ENCODE peak calls at places on chromosomes 12 and 14, in eight cellular contexts. U is CD8-positive, alpha-beta T cell; W is GM12865; S is dorsolateral prefrontal cortex; E is type B pancreatic cell; D is WTC11; P is foreskin fibroblast; H is BE2C. O is an unnamed sample.

GRCh38 chr12:31523306-31523705 is 67.6 kb downstream of the DENND5B start:
- DNase-seq in H (no peak), P (no peak), D (no peak), S (no peak), W (no peak), E (no peak), U (no peak), O (no peak)

GRCh38 chr14:102095871-102096568 is 9.2 kb upstream of the HSP90AA1 start:
- DNase-seq in W (no peak), H (peak; percentile 30), P (no peak), S (no peak), U (no peak), D (no peak), E (no peak), O (no peak)

GRCh38 chr14:19993438-19993837 is 8.5 kb upstream of the OR4Q2 start:
- DNase-seq in E (no peak), D (no peak), S (no peak), P (no peak), H (no peak), W (no peak), U (no peak), O (no peak)

GRCh38 chr14:64388533-64389243 is 535 bp downstream of the MTHFD1 start:
- DNase-seq in D (peak; percentile 26), U (peak; percentile 17), H (peak; percentile 31), P (peak; percentile 16), S (peak; percentile 30), W (no peak), E (no peak), O (no peak)

GRCh38 chr12:27843714-27844245 is 63.7 kb upstream of the MANSC4 start:
- DNase-seq in P (no peak), S (no peak), D (no peak), U (no peak), H (no peak), W (no peak), E (no peak), O (no peak)

GRCh38 chr12:27975222-27976136 is 2.9 kb upstream of the PTHLH start:
- DNase-seq in S (no peak), P (no peak), D (peak; percentile 56), H (peak; percentile 36), E (peak; percentile 73), U (no peak), W (no peak), O (peak; percentile 18)

GRCh38 chr14:74238974-74239847 is at the start of gene VSX2:
- DNase-seq in W (no peak), P (no peak), D (peak; percentile 56), H (no peak), U (no peak), S (no peak), E (no peak), O (no peak)

GRCh38 chr12:67460388-67460787 is 188.2 kb upstream of the DYRK2 start:
- DNase-seq in U (no peak), D (no peak), H (no peak), E (no peak), P (no peak), W (no peak), S (no peak), O (no peak)

GRCh38 chr12:27733052-27733656 is 22.5 kb downstream of the MRPS35 start:
- DNase-seq in S (no peak), P (peak; percentile 18), H (peak; percentile 30), W (peak; percentile 56), U (no peak), D (no peak), E (no peak), O (peak; percentile 40)

GRCh38 chr12:117042171-117042809 is 56.9 kb downstream of the TESC start:
- DNase-seq in W (no peak), D (no peak), U (no peak), S (no peak), H (peak; percentile 52), P (no peak), E (no peak), O (no peak)

GRCh38 chr14:104796682-104797081 is 1.1 kb upstream of the AKT1 start:
- DNase-seq in U (no peak), W (no peak), D (no peak), E (no peak), S (no peak), H (no peak), P (no peak), O (no peak)

GRCh38 chr14:51576899-51577298 is 74.8 kb upstream of the FRMD6 start:
- DNase-seq in E (no peak), P (peak; percentile 83), H (no peak), W (no peak), D (no peak), U (no peak), S (no peak), O (no peak)

GRCh38 chr14:24381363-24382102 is 13.5 kb downstream of the NFATC4 start:
- DNase-seq in D (no peak), U (no peak), H (no peak), W (no peak), S (no peak), E (no peak), P (no peak), O (no peak)

GRCh38 chr12:6699259-6699988 is 1.2 kb downstream of the PIANP start:
- DNase-seq in H (no peak), U (no peak), S (no peak), W (no peak), P (no peak), E (no peak), D (no peak), O (no peak)

GRCh38 chr12:632102-632696 is 31.0 kb downstream of the NINJ2 start:
- DNase-seq in P (peak; percentile 67), W (peak; percentile 50), D (peak; percentile 16), U (no peak), H (no peak), S (no peak), E (no peak), O (no peak)

GRCh38 chr14:24605435-24606190 is 3.9 kb downstream of the GZMH start:
- DNase-seq in H (peak; percentile 43), E (no peak), D (peak; percentile 82), W (peak; percentile 76), P (no peak), S (no peak), U (peak; percentile 41), O (peak; percentile 73)

GRCh38 chr12:5562581-5562980 is 130.7 kb downstream of the NTF3 start:
- DNase-seq in H (no peak), W (no peak), D (no peak), U (no peak), S (no peak), P (no peak), E (no peak), O (no peak)

GRCh38 chr12:2170376-2170775 is 117.6 kb downstream of the CACNA1C start:
- DNase-seq in U (no peak), E (no peak), P (peak; percentile 29), H (no peak), D (no peak), S (no peak), W (no peak), O (no peak)

GRCh38 chr12:57832966-57833365 is 13.6 kb downstream of the CTDSP2 start:
- DNase-seq in U (no peak), W (peak; percentile 40), E (no peak), S (no peak), P (peak; percentile 45), D (no peak), H (no peak), O (no peak)

GRCh38 chr14:55813635-55814034 is 233.6 kb downstream of the KTN1 start:
- DNase-seq in D (no peak), S (no peak), W (no peak), H (no peak), U (no peak), E (no peak), P (no peak), O (no peak)

DNA sequence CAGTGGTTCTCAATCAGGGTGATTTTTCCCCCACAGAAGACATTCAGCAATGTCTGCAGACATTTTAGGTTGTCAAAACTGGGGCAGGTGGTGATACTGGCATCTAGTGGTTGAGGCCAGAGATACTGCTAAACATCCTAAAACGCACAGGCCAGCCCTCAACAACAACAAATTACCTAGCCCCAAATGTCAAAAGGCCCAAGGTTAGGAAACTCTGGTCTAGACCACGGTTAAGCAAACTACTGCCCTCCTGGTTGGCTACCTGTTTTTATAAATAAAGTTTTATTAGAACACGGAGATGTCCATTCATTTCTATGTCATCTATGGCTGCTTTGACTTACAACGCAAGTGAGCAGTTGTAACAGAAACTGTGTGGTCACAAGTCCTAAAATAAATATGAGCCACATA is 186.7 kb downstream of the EFCAB11 start:
- DNase-seq in U (peak; percentile 52), P (peak; percentile 27), S (no peak), D (peak; percentile 48), H (peak; percentile 59), W (peak; percentile 90), E (no peak), O (peak; percentile 50)
- TF ChIP-seq CTCF in U (peak; percentile 87), P (peak; percentile 77), S (peak; percentile 27), D (peak; percentile 33), H (peak; percentile 92), W (peak; percentile 77), E (peak; percentile 72), O (peak; percentile 55)

DNA sequence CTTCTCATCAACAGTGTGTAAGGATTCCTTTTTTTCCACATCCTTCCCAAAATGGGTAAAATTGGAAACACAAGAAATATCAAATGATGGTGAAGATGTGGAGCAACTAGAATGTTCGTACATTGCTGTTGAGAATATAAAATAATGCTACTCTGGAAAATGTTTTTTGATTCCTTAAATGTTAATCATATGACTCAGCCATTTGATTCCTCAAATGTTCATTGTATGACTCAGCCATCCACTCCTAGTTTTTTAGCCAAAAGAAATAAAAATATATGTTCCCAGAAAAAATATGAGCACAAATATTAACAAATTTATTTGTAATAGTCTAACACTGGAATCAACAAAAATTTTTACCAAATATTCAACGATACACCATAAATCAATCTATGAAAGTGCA is 1108.6 kb downstream of the LRFN5 start:
- DNase-seq in E (no peak), H (no peak), W (no peak), U (no peak), D (no peak), S (no peak), P (peak; percentile 9), O (no peak)
- TF ChIP-seq CTCF in E (no peak), H (no peak), W (no peak), U (no peak), D (no peak), S (no peak), P (no peak), O (no peak)

DNA sequence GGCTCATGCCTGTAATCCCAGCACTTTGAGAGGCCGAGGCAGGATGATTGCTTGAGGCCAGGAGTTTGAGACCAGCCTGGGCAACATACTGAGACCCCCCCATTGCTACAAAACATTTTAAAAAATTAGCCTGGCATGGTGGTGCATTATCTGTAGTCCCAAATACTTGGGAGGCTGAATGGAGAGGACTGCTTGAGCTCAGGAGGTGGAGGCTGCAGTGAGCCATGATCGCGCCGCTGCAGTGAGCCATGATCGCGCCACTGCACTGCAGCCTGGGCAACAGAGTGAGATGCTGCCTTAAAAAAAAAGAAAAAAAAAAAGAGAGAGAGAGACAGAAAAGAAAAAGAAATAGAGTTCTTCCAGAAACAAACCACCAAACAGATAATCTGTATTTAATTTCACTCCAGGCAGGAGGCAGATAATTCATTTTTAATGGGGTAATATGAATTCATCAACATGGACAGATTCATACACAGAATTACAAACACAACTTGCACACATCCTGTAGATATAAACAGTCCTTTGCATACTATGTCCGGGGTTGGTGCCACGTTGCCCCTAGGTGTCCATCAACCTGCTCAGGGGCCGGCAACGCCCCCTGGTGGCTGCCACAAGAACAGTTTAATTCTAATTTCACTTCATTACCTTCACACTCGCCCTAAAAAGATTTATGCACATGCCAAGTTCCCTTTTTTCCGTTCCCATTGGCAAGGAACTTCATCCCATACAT is 15.9 kb downstream of the MANSC1 start:
- DNase-seq in H (peak; percentile 75), P (no peak), D (peak; percentile 63), U (peak; percentile 37), S (no peak), W (peak; percentile 86), E (no peak), O (peak; percentile 81)
- TF ChIP-seq CTCF in H (peak; percentile 91), P (peak; percentile 70), D (peak; percentile 91), U (peak; percentile 91), S (peak; percentile 78), W (peak; percentile 79), E (peak; percentile 93), O (peak; percentile 73)

GRCh38 chr14:106842687-106843086 is 1316.3 kb downstream of the TMEM121 start:
- DNase-seq in E (no peak), H (peak; percentile 23), D (no peak), S (no peak), W (no peak), P (no peak), U (no peak), O (no peak)
- TF ChIP-seq CTCF in E (no peak), H (peak; percentile 61), D (no peak), S (no peak), W (peak; percentile 37), P (no peak), U (no peak), O (peak; percentile 32)